ENCODE peak calls at places on chromosomes 11 and 22, in six cellular contexts. One of them, this sample, is unnamed. For H3K9me3, the result is how much of the 10 kb centered on the place peaks cover.

GRCh38 chr22:45927059-45927458 is 49.9 kb downstream of the WNT7B start:
- DNase-seq in body of pancreas: no peak
- DNase-seq in neural progenitor cell: no peak
- DNase-seq in left ventricle myocardium inferior: no peak
- DNase-seq in AG04450: no peak
- DNase-seq in CD4-positive, CD25-positive, alpha-beta regulatory T cell: no peak
- DNase-seq in this sample: no peak

GRCh38 chr11:45704635-45705034 is 39.2 kb upstream of the CHST1 start:
- DNase-seq in neural progenitor cell: no peak
- DNase-seq in CD4-positive, CD25-positive, alpha-beta regulatory T cell: no peak
- DNase-seq in body of pancreas: no peak
- DNase-seq in left ventricle myocardium inferior: no peak
- DNase-seq in AG04450: no peak
- DNase-seq in this sample: no peak

GRCh38 chr11:2462092-2462985 is 17.5 kb downstream of the KCNQ1 start:
- DNase-seq in body of pancreas: peak
- DNase-seq in left ventricle myocardium inferior: no peak
- DNase-seq in AG04450: no peak
- DNase-seq in CD4-positive, CD25-positive, alpha-beta regulatory T cell: no peak
- DNase-seq in neural progenitor cell: no peak
- DNase-seq in this sample: no peak

GRCh38 chr22:28883917-28884753 is 763 bp downstream of the ZNRF3 start:
- DNase-seq in CD4-positive, CD25-positive, alpha-beta regulatory T cell: peak
- DNase-seq in body of pancreas: peak
- DNase-seq in AG04450: no peak
- DNase-seq in neural progenitor cell: peak
- DNase-seq in left ventricle myocardium inferior: peak
- DNase-seq in this sample: peak

GRCh38 chr11:4865855-4866254 is 15.8 kb upstream of the OR51T1 start:
- DNase-seq in neural progenitor cell: no peak
- DNase-seq in CD4-positive, CD25-positive, alpha-beta regulatory T cell: no peak
- DNase-seq in left ventricle myocardium inferior: no peak
- DNase-seq in body of pancreas: no peak
- DNase-seq in AG04450: no peak
- DNase-seq in this sample: no peak

GRCh38 chr11:62857541-62857982 is 18.2 kb upstream of the WDR74 start:
- DNase-seq in left ventricle myocardium inferior: no peak
- DNase-seq in body of pancreas: no peak
- DNase-seq in neural progenitor cell: no peak
- DNase-seq in AG04450: no peak
- DNase-seq in CD4-positive, CD25-positive, alpha-beta regulatory T cell: no peak
- DNase-seq in this sample: no peak

GRCh38 chr22:24951942-24952836 is at the start of gene KIAA1671:
- DNase-seq in body of pancreas: peak
- DNase-seq in left ventricle myocardium inferior: peak
- DNase-seq in CD4-positive, CD25-positive, alpha-beta regulatory T cell: peak
- DNase-seq in neural progenitor cell: peak
- DNase-seq in AG04450: no peak
- DNase-seq in this sample: peak

GRCh38 chr11:43574949-43575915 is 105.3 kb upstream of the HSD17B12 start:
- DNase-seq in body of pancreas: no peak
- DNase-seq in neural progenitor cell: peak
- DNase-seq in CD4-positive, CD25-positive, alpha-beta regulatory T cell: no peak
- DNase-seq in left ventricle myocardium inferior: peak
- DNase-seq in AG04450: peak
- DNase-seq in this sample: no peak

GRCh38 chr11:65384301-65384889 is 1.9 kb upstream of the SLC25A45 start:
- DNase-seq in body of pancreas: peak
- DNase-seq in CD4-positive, CD25-positive, alpha-beta regulatory T cell: no peak
- DNase-seq in AG04450: no peak
- DNase-seq in neural progenitor cell: no peak
- DNase-seq in left ventricle myocardium inferior: no peak
- DNase-seq in this sample: no peak

GRCh38 chr11:32259641-32260081 is 168.8 kb downstream of the RCN1 start:
- DNase-seq in CD4-positive, CD25-positive, alpha-beta regulatory T cell: no peak
- DNase-seq in AG04450: peak
- DNase-seq in left ventricle myocardium inferior: no peak
- DNase-seq in neural progenitor cell: no peak
- DNase-seq in body of pancreas: peak
- DNase-seq in this sample: peak

GRCh38 chr11:120068114-120068573 is 69.8 kb downstream of the TRIM29 start:
- DNase-seq in body of pancreas: no peak
- DNase-seq in left ventricle myocardium inferior: no peak
- DNase-seq in CD4-positive, CD25-positive, alpha-beta regulatory T cell: no peak
- DNase-seq in neural progenitor cell: no peak
- DNase-seq in AG04450: peak
- DNase-seq in this sample: no peak

GRCh38 chr22:24175160-24175808 is 6.0 kb upstream of the SUSD2 start:
- DNase-seq in neural progenitor cell: peak
- DNase-seq in CD4-positive, CD25-positive, alpha-beta regulatory T cell: peak
- DNase-seq in left ventricle myocardium inferior: peak
- DNase-seq in body of pancreas: peak
- DNase-seq in AG04450: peak
- DNase-seq in this sample: peak

GRCh38 chr11:69496631-69497220 is 15.3 kb downstream of the LINC01488 start:
- DNase-seq in body of pancreas: no peak
- DNase-seq in CD4-positive, CD25-positive, alpha-beta regulatory T cell: no peak
- DNase-seq in left ventricle myocardium inferior: peak
- DNase-seq in neural progenitor cell: no peak
- DNase-seq in AG04450: no peak
- DNase-seq in this sample: no peak

DNA sequence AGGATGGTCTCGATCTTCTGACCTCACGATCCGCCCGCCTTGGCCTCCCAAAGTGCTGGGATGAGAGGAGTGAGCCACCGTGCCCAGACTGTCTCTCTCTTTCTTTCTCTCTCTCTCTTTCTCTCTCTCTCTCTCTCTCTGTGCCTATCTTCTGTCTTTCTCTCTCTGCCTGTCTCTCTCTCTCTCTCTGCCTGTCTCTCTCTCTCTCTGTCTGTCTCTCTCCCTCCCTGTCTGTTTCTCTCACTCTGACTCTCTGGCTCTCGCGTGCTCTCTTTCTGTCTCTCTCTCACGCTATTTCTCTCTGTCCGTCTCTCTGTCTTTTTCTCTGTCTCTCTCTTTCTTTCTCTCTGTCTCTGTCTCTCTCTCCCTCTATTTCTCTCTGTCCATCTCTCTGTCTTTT is 3911.2 kb upstream of the OR11H1 start:
- DNase-seq in neural progenitor cell: no peak
- DNase-seq in left ventricle myocardium inferior: no peak
- DNase-seq in CD4-positive, CD25-positive, alpha-beta regulatory T cell: no peak
- DNase-seq in body of pancreas: no peak
- DNase-seq in AG04450: peak
- DNase-seq in this sample: no peak
- H3K9me3 ChIP-seq in neural progenitor cell: half or more
- H3K9me3 ChIP-seq in left ventricle myocardium inferior: half or more
- H3K9me3 ChIP-seq in CD4-positive, CD25-positive, alpha-beta regulatory T cell: half or more
- H3K9me3 ChIP-seq in body of pancreas: under half
- H3K9me3 ChIP-seq in AG04450: half or more
- H3K9me3 ChIP-seq in this sample: under half

DNA sequence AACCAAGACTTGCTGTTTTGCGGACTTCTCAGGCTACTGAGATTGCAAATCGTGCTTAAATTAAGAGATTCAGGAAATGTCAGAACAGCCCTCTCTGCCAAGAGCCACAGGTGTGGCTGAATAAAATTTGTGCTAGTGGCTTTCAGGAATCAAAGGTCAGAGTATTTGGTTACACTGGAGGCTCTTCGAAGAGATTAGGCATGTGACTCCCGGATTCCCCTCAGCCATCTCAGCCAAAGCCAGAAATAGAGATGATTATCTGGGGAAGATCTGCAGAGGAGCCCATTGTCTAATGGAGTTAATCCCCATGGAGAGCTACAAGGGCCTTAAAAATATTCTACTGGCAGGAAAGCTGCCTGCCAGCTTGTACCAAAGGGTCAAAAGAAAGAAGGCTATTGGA is 1259.5 kb downstream of the TBC1D22A start:
- DNase-seq in CD4-positive, CD25-positive, alpha-beta regulatory T cell: no peak
- DNase-seq in neural progenitor cell: peak
- DNase-seq in body of pancreas: no peak
- DNase-seq in AG04450: no peak
- DNase-seq in left ventricle myocardium inferior: no peak
- DNase-seq in this sample: peak
- H3K9me3 ChIP-seq in CD4-positive, CD25-positive, alpha-beta regulatory T cell: under half
- H3K9me3 ChIP-seq in neural progenitor cell: under half
- H3K9me3 ChIP-seq in body of pancreas: under half
- H3K9me3 ChIP-seq in AG04450: under half
- H3K9me3 ChIP-seq in left ventricle myocardium inferior: under half
- H3K9me3 ChIP-seq in this sample: under half

GRCh38 chr22:48647051-48647450 is 1180.6 kb downstream of the BRD1 start:
- DNase-seq in AG04450: no peak
- DNase-seq in CD4-positive, CD25-positive, alpha-beta regulatory T cell: no peak
- DNase-seq in body of pancreas: no peak
- DNase-seq in neural progenitor cell: no peak
- DNase-seq in left ventricle myocardium inferior: no peak
- DNase-seq in this sample: no peak
- H3K9me3 ChIP-seq in AG04450: half or more
- H3K9me3 ChIP-seq in CD4-positive, CD25-positive, alpha-beta regulatory T cell: under half
- H3K9me3 ChIP-seq in body of pancreas: under half
- H3K9me3 ChIP-seq in neural progenitor cell: under half
- H3K9me3 ChIP-seq in left ventricle myocardium inferior: under half
- H3K9me3 ChIP-seq in this sample: under half

GRCh38 chr11:94000641-94001040 is 20.5 kb upstream of the HEPHL1 start:
- DNase-seq in left ventricle myocardium inferior: no peak
- DNase-seq in neural progenitor cell: no peak
- DNase-seq in body of pancreas: no peak
- DNase-seq in AG04450: no peak
- DNase-seq in CD4-positive, CD25-positive, alpha-beta regulatory T cell: no peak
- DNase-seq in this sample: no peak
- H3K9me3 ChIP-seq in left ventricle myocardium inferior: under half
- H3K9me3 ChIP-seq in neural progenitor cell: under half
- H3K9me3 ChIP-seq in body of pancreas: under half
- H3K9me3 ChIP-seq in AG04450: under half
- H3K9me3 ChIP-seq in CD4-positive, CD25-positive, alpha-beta regulatory T cell: under half
- H3K9me3 ChIP-seq in this sample: under half

DNA sequence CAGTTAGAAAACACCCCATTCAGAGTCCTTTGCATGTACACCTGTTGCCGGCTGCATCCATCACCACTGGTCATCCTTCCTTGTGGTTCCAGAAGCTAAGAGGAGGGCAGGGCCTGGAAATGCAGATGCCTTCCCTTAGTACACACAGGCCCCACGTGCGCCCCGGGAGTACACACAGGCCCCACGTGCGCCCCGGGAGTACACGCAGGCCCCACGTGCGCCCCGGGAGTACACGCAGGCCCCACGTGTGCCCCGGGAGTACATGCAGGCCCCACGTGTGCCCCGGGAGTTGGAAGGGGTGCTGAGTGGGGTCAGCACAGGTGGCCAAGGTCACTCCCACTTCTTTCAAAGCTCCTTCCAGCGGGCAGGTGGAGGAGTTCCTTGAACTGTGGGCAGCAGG is 1141.9 kb downstream of the BRD1 start:
- DNase-seq in body of pancreas: no peak
- DNase-seq in left ventricle myocardium inferior: no peak
- DNase-seq in CD4-positive, CD25-positive, alpha-beta regulatory T cell: no peak
- DNase-seq in neural progenitor cell: no peak
- DNase-seq in AG04450: no peak
- DNase-seq in this sample: no peak
- H3K9me3 ChIP-seq in body of pancreas: under half
- H3K9me3 ChIP-seq in left ventricle myocardium inferior: under half
- H3K9me3 ChIP-seq in CD4-positive, CD25-positive, alpha-beta regulatory T cell: under half
- H3K9me3 ChIP-seq in neural progenitor cell: under half
- H3K9me3 ChIP-seq in AG04450: half or more
- H3K9me3 ChIP-seq in this sample: under half

DNA sequence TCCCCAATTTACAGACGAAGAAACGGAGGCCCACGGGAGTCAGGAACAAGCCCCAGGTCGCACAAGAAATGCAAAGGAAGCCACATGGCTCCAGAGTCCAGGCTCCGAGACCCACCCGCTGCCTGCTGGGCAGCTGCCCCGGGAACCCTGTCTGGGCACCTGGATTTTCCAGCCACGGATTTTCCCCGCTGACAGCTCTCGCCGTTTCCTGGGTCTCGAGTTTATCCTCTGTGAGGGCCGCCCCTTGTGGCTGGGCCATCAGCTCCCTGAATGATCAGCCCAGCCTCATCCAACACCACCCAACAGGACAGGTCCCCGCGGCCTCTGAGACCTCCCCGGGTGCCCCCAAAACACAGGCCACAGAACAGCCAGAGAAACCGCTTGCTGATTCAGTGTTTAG is 189.7 kb downstream of the BRD1 start:
- DNase-seq in left ventricle myocardium inferior: no peak
- DNase-seq in CD4-positive, CD25-positive, alpha-beta regulatory T cell: no peak
- DNase-seq in body of pancreas: no peak
- DNase-seq in neural progenitor cell: no peak
- DNase-seq in AG04450: no peak
- DNase-seq in this sample: no peak
- H3K9me3 ChIP-seq in left ventricle myocardium inferior: under half
- H3K9me3 ChIP-seq in CD4-positive, CD25-positive, alpha-beta regulatory T cell: under half
- H3K9me3 ChIP-seq in body of pancreas: under half
- H3K9me3 ChIP-seq in neural progenitor cell: under half
- H3K9me3 ChIP-seq in AG04450: half or more
- H3K9me3 ChIP-seq in this sample: under half

GRCh38 chr11:101126551-101127347 is 2.9 kb downstream of the PGR start:
- DNase-seq in left ventricle myocardium inferior: peak
- DNase-seq in neural progenitor cell: peak
- DNase-seq in body of pancreas: peak
- DNase-seq in AG04450: no peak
- DNase-seq in CD4-positive, CD25-positive, alpha-beta regulatory T cell: no peak
- DNase-seq in this sample: peak
- H3K9me3 ChIP-seq in left ventricle myocardium inferior: under half
- H3K9me3 ChIP-seq in neural progenitor cell: under half
- H3K9me3 ChIP-seq in body of pancreas: under half
- H3K9me3 ChIP-seq in AG04450: under half
- H3K9me3 ChIP-seq in CD4-positive, CD25-positive, alpha-beta regulatory T cell: under half
- H3K9me3 ChIP-seq in this sample: under half

DNA sequence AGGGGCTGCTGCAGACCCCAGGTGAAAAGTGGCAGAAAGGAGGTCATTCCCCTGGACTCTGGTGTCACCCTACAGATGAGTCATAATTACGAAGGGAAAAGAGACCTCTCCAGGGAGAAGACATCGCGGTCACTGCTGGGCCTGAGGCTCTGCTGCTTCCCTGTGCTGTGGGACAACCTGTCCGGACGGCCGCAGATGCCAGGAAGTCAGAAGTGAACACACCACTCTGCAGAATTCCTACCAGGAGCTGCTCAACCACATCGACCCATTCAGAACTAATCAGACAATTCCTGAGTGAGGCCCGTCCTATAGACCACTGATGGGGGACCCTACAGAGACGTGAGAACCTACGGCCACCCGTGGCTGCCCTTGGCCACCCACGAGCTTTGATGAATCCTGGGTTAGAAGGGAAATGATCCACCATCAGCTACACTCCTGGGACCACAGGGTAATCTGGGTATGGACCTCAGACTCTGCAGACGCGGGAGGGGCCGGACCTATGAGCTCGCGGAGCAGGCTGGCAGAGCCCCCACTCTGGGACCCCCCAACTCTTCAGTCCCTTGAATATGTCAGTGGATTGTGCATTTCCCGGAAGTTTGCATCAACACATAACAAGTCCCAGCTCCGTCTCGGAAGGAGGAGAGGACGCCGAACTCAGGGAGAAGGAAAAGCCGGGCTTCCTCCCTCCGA is 636.7 kb downstream of the BRD1 start:
- DNase-seq in left ventricle myocardium inferior: no peak
- DNase-seq in body of pancreas: no peak
- DNase-seq in AG04450: no peak
- DNase-seq in CD4-positive, CD25-positive, alpha-beta regulatory T cell: no peak
- DNase-seq in neural progenitor cell: no peak
- DNase-seq in this sample: no peak
- H3K9me3 ChIP-seq in left ventricle myocardium inferior: under half
- H3K9me3 ChIP-seq in body of pancreas: under half
- H3K9me3 ChIP-seq in AG04450: half or more
- H3K9me3 ChIP-seq in CD4-positive, CD25-positive, alpha-beta regulatory T cell: under half
- H3K9me3 ChIP-seq in neural progenitor cell: under half
- H3K9me3 ChIP-seq in this sample: under half

GRCh38 chr22:47552024-47552423 is 789.6 kb downstream of the TBC1D22A start:
- DNase-seq in body of pancreas: no peak
- DNase-seq in CD4-positive, CD25-positive, alpha-beta regulatory T cell: no peak
- DNase-seq in AG04450: no peak
- DNase-seq in neural progenitor cell: no peak
- DNase-seq in left ventricle myocardium inferior: no peak
- DNase-seq in this sample: no peak
- H3K9me3 ChIP-seq in body of pancreas: under half
- H3K9me3 ChIP-seq in CD4-positive, CD25-positive, alpha-beta regulatory T cell: under half
- H3K9me3 ChIP-seq in AG04450: half or more
- H3K9me3 ChIP-seq in neural progenitor cell: under half
- H3K9me3 ChIP-seq in left ventricle myocardium inferior: under half
- H3K9me3 ChIP-seq in this sample: under half